ENCODE peak calls at places on chromosomes 1 and 21, in four cellular contexts. V is small intestine, H is fibroblast of pulmonary artery, Z is A549. Y is an unnamed sample.

GRCh38 chr1:27603320-27603961 is 503 bp downstream of the AHDC1 start:
- DNase-seq in V (no peak), H (no peak), Z (no peak), Y (no peak)

GRCh38 chr1:236156512-236157208 is 14.3 kb downstream of the GPR137B start:
- DNase-seq in V (peak), H (no peak), Z (no peak), Y (no peak)

GRCh38 chr1:46489638-46490602 is at the start of gene DMBX1:
- DNase-seq in V (peak), H (no peak), Z (peak), Y (peak)

GRCh38 chr1:211708006-211708405 is 32.6 kb upstream of the NEK2 start:
- DNase-seq in V (no peak), H (no peak), Z (no peak), Y (no peak)

GRCh38 chr1:2043886-2044285 is 6.3 kb upstream of the PRKCZ start:
- DNase-seq in V (no peak), H (no peak), Z (no peak), Y (no peak)

GRCh38 chr1:36203554-36204346 is 20.5 kb upstream of the THRAP3 start:
- DNase-seq in V (no peak), H (peak), Z (peak), Y (no peak)

GRCh38 chr1:40067023-40067422 is 26.5 kb downstream of the CAP1 start:
- DNase-seq in V (no peak), H (peak), Z (no peak), Y (no peak)

GRCh38 chr21:32653326-32653901 is 41.2 kb upstream of the CFAP298 start:
- DNase-seq in V (peak), H (peak), Z (peak), Y (no peak)

GRCh38 chr21:46122241-46122671 is 24.3 kb downstream of the COL6A2 start:
- DNase-seq in V (no peak), H (peak), Z (peak), Y (no peak)

GRCh38 chr1:86394416-86394815 is 1.7 kb downstream of the ODF2L start:
- DNase-seq in V (no peak), H (peak), Z (no peak), Y (no peak)

GRCh38 chr1:205578780-205579571 is 52.8 kb downstream of the ELK4 start:
- DNase-seq in V (no peak), H (no peak), Z (no peak), Y (peak)

GRCh38 chr1:247857069-247857985 is at the start of gene TRIM58:
- DNase-seq in V (no peak), H (peak), Z (no peak), Y (no peak)

GRCh38 chr1:7346600-7347570 is 424.2 kb upstream of the VAMP3 start:
- DNase-seq in V (peak), H (no peak), Z (no peak), Y (no peak)

GRCh38 chr1:179230251-179230650 is 774 bp upstream of the ABL2 start:
- DNase-seq in V (peak), H (peak), Z (peak), Y (no peak)

GRCh38 chr1:160419150-160419837 is 18.9 kb downstream of the VANGL2 start:
- DNase-seq in V (no peak), H (no peak), Z (no peak), Y (no peak)

GRCh38 chr1:201136696-201137392 is 9.9 kb upstream of the ASCL5 start:
- DNase-seq in V (no peak), H (no peak), Z (no peak), Y (no peak)

GRCh38 chr1:217010253-217010652 is 287.0 kb upstream of the ESRRG start:
- DNase-seq in V (no peak), H (no peak), Z (no peak), Y (no peak)

GRCh38 chr1:118158918-118159317 is 26.1 kb downstream of the SPAG17 start:
- DNase-seq in V (no peak), H (peak), Z (no peak), Y (no peak)

GRCh38 chr1:62318320-62318755 is 896 bp downstream of the KANK4 start:
- DNase-seq in V (no peak), H (no peak), Z (no peak), Y (no peak)

GRCh38 chr21:46000731-46001641 is 19.4 kb downstream of the COL6A1 start:
- DNase-seq in V (no peak), H (no peak), Z (no peak), Y (no peak)

GRCh38 chr1:52306227-52307006 is 59.6 kb downstream of the CC2D1B start:
- DNase-seq in V (no peak), H (no peak), Z (no peak), Y (no peak)

GRCh38 chr1:115198938-115199337 is 109.6 kb upstream of the TSPAN2 start:
- DNase-seq in V (peak), H (peak), Z (no peak), Y (peak)

GRCh38 chr1:97186381-97186780 is 464.8 kb downstream of the PTBP2 start:
- DNase-seq in V (no peak), H (peak), Z (peak), Y (no peak)

GRCh38 chr1:116290085-116290670 is 82.9 kb upstream of the ATP1A1 start:
- DNase-seq in V (no peak), H (no peak), Z (no peak), Y (no peak)

GRCh38 chr1:46615735-46616134 is 876 bp downstream of the MOB3C start:
- DNase-seq in V (no peak), H (no peak), Z (no peak), Y (no peak)

GRCh38 chr1:219441884-219442283 is 171.0 kb downstream of the ZC3H11B start:
- DNase-seq in V (no peak), H (no peak), Z (no peak), Y (no peak)
- H3K4me3 ChIP-seq in V (no peak), H (no peak), Z (no peak), Y (no peak)

DNA sequence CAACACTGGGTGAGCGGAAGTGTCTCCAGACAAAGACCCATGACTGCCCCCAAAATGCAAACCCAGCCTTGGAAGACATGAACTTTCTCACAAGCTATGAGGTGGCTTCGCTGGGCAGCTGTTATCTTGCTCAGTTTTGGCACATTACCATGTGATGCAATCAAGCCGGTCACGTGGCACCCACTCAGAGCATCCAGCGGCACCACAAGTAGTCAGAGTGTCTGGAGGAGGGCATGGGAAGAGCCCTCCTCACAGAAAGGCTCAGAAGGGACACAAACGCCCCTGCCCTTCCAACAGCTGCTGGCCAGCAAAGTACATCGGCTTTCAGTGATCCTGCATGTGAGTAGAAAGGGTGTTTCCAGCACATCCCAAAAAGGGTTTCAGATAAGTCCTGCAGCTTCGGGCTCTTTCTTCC is 145.5 kb upstream of the IRF2BP2 start:
- DNase-seq in V (peak), H (peak), Z (no peak), Y (no peak)
- H3K4me3 ChIP-seq in V (no peak), H (no peak), Z (no peak), Y (no peak)

GRCh38 chr1:61043010-61043820 is 39.1 kb upstream of the NFIA start:
- DNase-seq in V (peak), H (peak), Z (peak), Y (no peak)
- H3K4me3 ChIP-seq in V (no peak), H (peak), Z (peak), Y (peak)

GRCh38 chr1:213986925-213987250 is 885 bp upstream of the PROX1 start:
- DNase-seq in V (no peak), H (no peak), Z (no peak), Y (no peak)
- H3K4me3 ChIP-seq in V (no peak), H (peak), Z (peak), Y (peak)

GRCh38 chr1:229594227-229595008 is 31.5 kb downstream of the TAF5L start:
- DNase-seq in V (no peak), H (no peak), Z (no peak), Y (no peak)

GRCh38 chr1:229600229-229600628 is 25.7 kb downstream of the TAF5L start:
- DNase-seq in V (no peak), H (no peak), Z (no peak), Y (no peak)

GRCh38 chr1:229599218-229599812 is 26.6 kb downstream of the TAF5L start:
- DNase-seq in V (no peak), H (peak), Z (no peak), Y (no peak)

GRCh38 chr1:229597877-229598276 is 28.0 kb downstream of the TAF5L start:
- DNase-seq in V (no peak), H (peak), Z (no peak), Y (no peak)

GRCh38 chr1:229596961-229597699 is 28.8 kb downstream of the TAF5L start:
- DNase-seq in V (no peak), H (peak), Z (no peak), Y (no peak)
- H3K4me3 ChIP-seq in V (no peak), H (no peak), Z (no peak), Y (no peak)

DNA sequence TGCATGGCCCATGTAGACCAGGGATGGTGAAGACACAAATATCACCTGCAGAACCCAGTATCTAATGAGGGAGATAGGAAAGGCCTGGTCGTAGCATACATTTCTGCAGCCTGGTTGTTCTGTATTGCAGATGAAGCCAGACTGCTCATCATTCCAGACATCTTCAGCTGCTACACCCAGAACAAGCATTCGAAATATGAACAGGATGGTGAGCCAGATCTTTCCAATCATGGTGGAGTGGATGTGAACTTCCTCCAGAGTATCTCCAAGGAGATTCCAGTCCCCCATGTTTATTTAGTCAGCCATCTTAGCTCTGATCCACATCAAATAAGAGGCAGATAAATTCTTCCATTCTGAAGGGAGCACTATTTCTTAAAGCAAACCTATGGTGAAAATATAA is 2.7 kb upstream of the MYCBP start:
- DNase-seq in V (no peak), H (no peak), Z (no peak), Y (no peak)
- H3K4me3 ChIP-seq in V (no peak), H (no peak), Z (no peak), Y (no peak)

GRCh38 chr1:60970081-60970509 is 112.3 kb upstream of the NFIA start:
- DNase-seq in V (peak), H (peak), Z (peak), Y (no peak)
- H3K4me3 ChIP-seq in V (no peak), H (no peak), Z (no peak), Y (no peak)

GRCh38 chr1:11355594-11356467 is 82.8 kb downstream of the UBIAD1 start:
- DNase-seq in V (no peak), H (no peak), Z (no peak), Y (no peak)
- H3K4me3 ChIP-seq in V (no peak), H (no peak), Z (no peak), Y (no peak)

Y was measured in LNCaP clone FGC.